ENCODE peak calls at places on chromosome 17, in six cellular contexts. Q is NCI-H345, G is hippocampal formation, X is mucosa of descending colon, O is ascending aorta, H is OCI-LY7. B is an unnamed sample.

GRCh38 chr17:75555679-75556153 is 30.2 kb downstream of the LLGL2 start:
- DNase-seq in Q (no peak), G (no peak), X (peak; percentile 75), O (no peak), H (no peak), B (no peak)

GRCh38 chr17:17420561-17421269 is 56.1 kb upstream of the MED9 start:
- DNase-seq in Q (no peak), G (no peak), X (no peak), O (peak; percentile 76), H (no peak), B (peak; percentile 97)

GRCh38 chr17:73482251-73482661 is 162.0 kb downstream of the SDK2 start:
- DNase-seq in Q (no peak), G (no peak), X (no peak), O (no peak), H (peak; percentile 45), B (no peak)

GRCh38 chr17:7176870-7177209 is 2.3 kb downstream of the ASGR1 start:
- DNase-seq in Q (no peak), G (no peak), X (no peak), O (no peak), H (no peak), B (no peak)

GRCh38 chr17:61291457-61292311 is 108.0 kb upstream of the TBX2 start:
- DNase-seq in Q (no peak), G (no peak), X (no peak), O (no peak), H (no peak), B (no peak)

GRCh38 chr17:79041723-79042420 is 17.9 kb downstream of the C1QTNF1 start:
- DNase-seq in Q (no peak), G (no peak), X (no peak), O (no peak), H (no peak), B (no peak)

GRCh38 chr17:63492940-63493339 is 16.1 kb downstream of the ACE start:
- DNase-seq in Q (no peak), G (no peak), X (no peak), O (no peak), H (no peak), B (no peak)

GRCh38 chr17:39607057-39607850 is 466 bp downstream of the NEUROD2 start:
- DNase-seq in Q (no peak), G (no peak), X (no peak), O (no peak), H (no peak), B (no peak)

GRCh38 chr17:35539659-35540026 is 2.2 kb upstream of the SLFN12L start:
- DNase-seq in Q (no peak), G (no peak), X (no peak), O (no peak), H (no peak), B (no peak)